ENCODE peak calls at places on chromosomes 11 and 22, in eight cellular contexts. A is body of pancreas; C is hepatocyte; L is pancreas; X is sigmoid colon; M is left lung; R is CD8-positive, alpha-beta memory T cell; I is HCT116. Y is an unnamed sample.

GRCh38 chr11:99934008-99934407 is 753.1 kb upstream of the ARHGAP42 start:
- DNase-seq in A (no peak), C (no peak), L (no peak), X (no peak), M (no peak), R (no peak), I (no peak), Y (no peak)

GRCh38 chr11:7019500-7020182 is 505 bp downstream of the ZNF214 start:
- DNase-seq in A (peak), C (peak), L (peak), X (peak), M (no peak), R (no peak), I (no peak), Y (no peak)

GRCh38 chr11:22342599-22343138 is 4.5 kb downstream of the SLC17A6 start:
- DNase-seq in A (no peak), C (no peak), L (no peak), X (no peak), M (no peak), R (no peak), I (no peak), Y (no peak)

GRCh38 chr11:72753341-72754148 is 1.3 kb upstream of the ARAP1 start:
- DNase-seq in A (no peak), C (no peak), L (no peak), X (no peak), M (no peak), R (no peak), I (no peak), Y (no peak)

GRCh38 chr11:47577460-47578041 is 1.2 kb downstream of the KBTBD4 start:
- DNase-seq in A (no peak), C (no peak), L (no peak), X (no peak), M (no peak), R (no peak), I (no peak), Y (no peak)

GRCh38 chr11:69362315-69362714 is 68.4 kb downstream of the MYEOV start:
- DNase-seq in A (no peak), C (no peak), L (no peak), X (no peak), M (no peak), R (no peak), I (no peak), Y (no peak)

GRCh38 chr11:103662880-103663279 is 373.6 kb upstream of the DDI1 start:
- DNase-seq in A (no peak), C (no peak), L (no peak), X (no peak), M (no peak), R (no peak), I (no peak), Y (no peak)

GRCh38 chr11:20310596-20311394 is 52.7 kb upstream of the HTATIP2 start:
- DNase-seq in A (no peak), C (no peak), L (no peak), X (no peak), M (no peak), R (no peak), I (no peak), Y (no peak)

GRCh38 chr22:46794491-46794890 is 32.0 kb downstream of the TBC1D22A start:
- DNase-seq in A (no peak), C (no peak), L (no peak), X (peak), M (no peak), R (no peak), I (no peak), Y (no peak)

GRCh38 chr11:111735262-111736116 is 30.7 kb downstream of the PPP2R1B start:
- DNase-seq in A (peak), C (peak), L (peak), X (peak), M (peak), R (no peak), I (no peak), Y (peak)

GRCh38 chr11:62273789-62274275 is 3.9 kb downstream of the SCGB2A2 start:
- DNase-seq in A (no peak), C (no peak), L (no peak), X (no peak), M (no peak), R (no peak), I (no peak), Y (no peak)

GRCh38 chr11:72576661-72577060 is 97.6 kb downstream of the PDE2A start:
- DNase-seq in A (no peak), C (no peak), L (no peak), X (no peak), M (no peak), R (no peak), I (no peak), Y (no peak)

GRCh38 chr11:133967599-133968238 is 11.0 kb upstream of the IGSF9B start:
- DNase-seq in A (no peak), C (no peak), L (no peak), X (no peak), M (no peak), R (peak), I (no peak), Y (no peak)

GRCh38 chr11:95571861-95572260 is 217.7 kb downstream of the FAM76B start:
- DNase-seq in A (no peak), C (no peak), L (no peak), X (no peak), M (no peak), R (no peak), I (no peak), Y (no peak)

GRCh38 chr11:13440100-13440855 is 22.7 kb downstream of the BTBD10 start:
- DNase-seq in A (peak), C (peak), L (peak), X (no peak), M (no peak), R (no peak), I (peak), Y (peak)

GRCh38 chr11:112881461-112881860 is 79.8 kb upstream of the NCAM1 start:
- DNase-seq in A (peak), C (peak), L (peak), X (peak), M (no peak), R (no peak), I (no peak), Y (no peak)

GRCh38 chr11:612961-613300 is 2.8 kb downstream of the IRF7 start:
- DNase-seq in A (no peak), C (no peak), L (no peak), X (no peak), M (no peak), R (no peak), I (no peak), Y (no peak)
- H3K27ac ChIP-seq in A (no peak), C (no peak), L (no peak), X (peak), M (no peak), R (peak), I (peak), Y (no peak)

GRCh38 chr22:45506961-45507360 is 4.3 kb downstream of the FBLN1 start:
- DNase-seq in A (no peak), C (no peak), L (no peak), X (no peak), M (no peak), R (no peak), I (no peak), Y (no peak)
- H3K27ac ChIP-seq in A (no peak), C (peak), L (no peak), X (peak), M (no peak), R (no peak), I (no peak), Y (no peak)

DNA sequence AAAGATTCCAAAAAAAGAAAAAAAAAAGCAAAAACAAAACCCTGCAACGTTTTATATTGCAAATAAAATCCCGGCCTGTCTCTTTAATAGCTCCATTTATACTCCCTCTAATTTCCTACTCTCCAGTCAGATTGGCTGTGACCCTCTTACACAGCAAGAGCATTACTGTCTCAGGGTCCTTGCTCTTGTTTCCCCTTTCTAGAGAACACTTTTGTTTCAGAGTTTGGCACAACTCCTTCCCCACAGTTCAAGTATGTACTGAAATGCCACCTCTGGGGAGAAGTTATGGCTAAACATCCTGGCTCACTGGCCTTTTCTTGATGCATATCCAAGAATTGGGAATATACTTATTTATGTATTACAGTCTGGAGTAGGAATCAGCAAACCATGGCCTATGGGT is 2.6 kb downstream of the CASP12 start:
- DNase-seq in A (no peak), C (no peak), L (no peak), X (no peak), M (no peak), R (no peak), I (no peak), Y (no peak)
- H3K27ac ChIP-seq in A (no peak), C (no peak), L (no peak), X (no peak), M (no peak), R (no peak), I (no peak), Y (no peak)

GRCh38 chr11:92697461-92698314 is 271.8 kb upstream of the MTNR1B start:
- DNase-seq in A (no peak), C (no peak), L (no peak), X (no peak), M (no peak), R (no peak), I (no peak), Y (no peak)
- H3K27ac ChIP-seq in A (no peak), C (no peak), L (no peak), X (peak), M (no peak), R (no peak), I (no peak), Y (no peak)

GRCh38 chr11:65862941-65863888 is 3.0 kb downstream of the MUS81 start:
- DNase-seq in A (peak), C (no peak), L (no peak), X (peak), M (no peak), R (no peak), I (no peak), Y (no peak)

GRCh38 chr11:65862191-65862735 is 2.0 kb downstream of the MUS81 start:
- DNase-seq in A (peak), C (no peak), L (no peak), X (peak), M (no peak), R (no peak), I (no peak), Y (no peak)

GRCh38 chr11:65861165-65861505 is 902 bp downstream of the MUS81 start:
- DNase-seq in A (peak), C (no peak), L (no peak), X (peak), M (no peak), R (no peak), I (no peak), Y (no peak)

GRCh38 chr11:65860278-65861164 is at the start of gene MUS81:
- DNase-seq in A (peak), C (peak), L (peak), X (peak), M (peak), R (peak), I (peak), Y (peak)

DNA sequence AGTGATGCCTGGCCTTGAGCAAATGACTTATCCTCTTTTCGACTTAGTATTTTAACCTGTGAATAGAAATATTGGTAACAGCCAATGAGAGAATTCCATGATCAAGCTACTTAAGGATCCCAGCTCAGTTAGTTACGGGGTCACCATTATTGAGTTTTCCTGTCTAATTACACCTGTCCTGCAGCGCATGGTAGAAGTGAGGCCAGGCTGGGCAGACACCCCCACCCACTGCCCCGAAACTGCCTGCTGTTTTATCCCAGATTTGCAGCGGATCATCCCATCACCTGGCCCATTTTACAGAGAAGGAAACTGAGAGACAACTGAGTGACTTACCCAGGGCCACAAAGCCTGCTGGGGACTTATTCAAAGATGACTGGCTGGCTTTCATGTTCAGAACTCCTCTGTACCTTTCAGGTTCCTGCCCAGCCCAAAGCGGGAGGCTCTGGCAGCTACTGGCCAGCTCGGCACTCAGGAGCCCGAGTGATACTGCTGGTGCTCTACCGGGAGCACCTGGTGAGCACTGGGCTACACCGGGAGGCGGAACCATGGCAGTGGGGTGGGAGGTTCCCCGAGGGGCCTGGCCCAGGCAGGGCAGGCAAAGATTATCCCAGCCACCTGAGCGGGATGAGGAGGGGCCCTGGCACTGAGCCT is 1.4 kb downstream of the MUS81 start:
- DNase-seq in A (no peak), C (no peak), L (no peak), X (peak), M (no peak), R (no peak), I (no peak), Y (no peak)
- H3K27ac ChIP-seq in A (no peak), C (peak), L (no peak), X (peak), M (no peak), R (peak), I (peak), Y (peak)

GRCh38 chr22:21815958-21816357 is 51.5 kb downstream of the MAPK1 start:
- DNase-seq in A (no peak), C (no peak), L (no peak), X (no peak), M (no peak), R (no peak), I (no peak), Y (no peak)

GRCh38 chr22:21818487-21819182 is 48.8 kb downstream of the MAPK1 start:
- DNase-seq in A (no peak), C (no peak), L (no peak), X (no peak), M (no peak), R (no peak), I (no peak), Y (no peak)

GRCh38 chr22:21815357-21815756 is 52.1 kb downstream of the MAPK1 start:
- DNase-seq in A (no peak), C (no peak), L (no peak), X (no peak), M (no peak), R (no peak), I (no peak), Y (no peak)

GRCh38 chr22:21816787-21817496 is 50.5 kb downstream of the MAPK1 start:
- DNase-seq in A (no peak), C (peak), L (peak), X (no peak), M (no peak), R (peak), I (no peak), Y (peak)

DNA sequence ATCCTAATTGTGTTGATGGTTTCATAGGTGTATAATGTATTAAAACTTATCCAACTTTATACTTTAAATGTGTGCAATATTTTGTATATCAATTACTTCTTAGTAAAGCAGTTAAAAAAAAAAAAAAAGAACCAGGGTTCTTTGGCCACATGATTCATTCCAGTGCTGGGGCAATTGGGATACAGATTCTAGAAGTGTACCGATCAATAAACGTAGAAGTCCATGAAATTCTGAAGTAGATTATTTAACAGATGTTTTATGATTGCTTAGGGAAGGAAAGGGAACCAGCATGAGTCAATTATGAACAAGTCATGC is 51.0 kb downstream of the MAPK1 start:
- DNase-seq in A (no peak), C (no peak), L (no peak), X (no peak), M (no peak), R (no peak), I (no peak), Y (no peak)
- H3K27ac ChIP-seq in A (peak), C (no peak), L (peak), X (no peak), M (peak), R (peak), I (no peak), Y (peak)

DNA sequence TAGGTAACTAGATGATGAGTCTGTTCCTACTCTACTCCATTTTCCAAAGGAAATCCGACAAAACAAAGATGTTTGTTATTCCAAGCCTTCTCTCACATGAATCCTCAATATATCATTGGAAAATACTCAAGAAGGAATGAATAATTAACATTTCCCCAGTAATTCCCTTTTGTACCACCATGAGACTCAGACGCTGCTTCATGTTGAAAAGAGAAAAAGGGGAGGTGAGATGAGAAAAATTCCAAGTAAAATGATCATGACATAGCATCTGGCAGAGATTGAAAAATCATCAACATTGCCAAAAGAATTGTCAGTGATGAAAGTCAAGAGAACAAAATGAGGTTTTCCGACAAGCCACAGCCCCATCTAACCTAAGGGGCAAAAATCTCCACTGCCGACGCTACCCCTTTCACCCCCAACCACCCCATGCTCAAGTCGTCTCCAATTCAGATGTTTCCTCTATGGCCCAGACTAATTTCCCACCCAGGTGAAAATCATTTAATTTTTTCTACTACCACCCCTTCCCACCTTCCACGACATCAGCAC is 1.3 kb downstream of the RAB6A start:
- DNase-seq in A (no peak), C (peak), L (no peak), X (no peak), M (no peak), R (no peak), I (no peak), Y (no peak)
- H3K27ac ChIP-seq in A (peak), C (peak), L (peak), X (peak), M (peak), R (peak), I (peak), Y (peak)

GRCh38 chr11:88355887-88356286 is 18.4 kb upstream of the CTSC start:
- DNase-seq in A (no peak), C (no peak), L (no peak), X (no peak), M (no peak), R (no peak), I (no peak), Y (no peak)

GRCh38 chr11:88354909-88355308 is 17.4 kb upstream of the CTSC start:
- DNase-seq in A (no peak), C (no peak), L (no peak), X (no peak), M (no peak), R (no peak), I (no peak), Y (no peak)

GRCh38 chr11:88357323-88358039 is 19.9 kb upstream of the CTSC start:
- DNase-seq in A (no peak), C (no peak), L (no peak), X (no peak), M (no peak), R (no peak), I (no peak), Y (no peak)

GRCh38 chr11:88359529-88359928 is 22.0 kb upstream of the CTSC start:
- DNase-seq in A (no peak), C (no peak), L (no peak), X (no peak), M (no peak), R (no peak), I (no peak), Y (no peak)

DNA sequence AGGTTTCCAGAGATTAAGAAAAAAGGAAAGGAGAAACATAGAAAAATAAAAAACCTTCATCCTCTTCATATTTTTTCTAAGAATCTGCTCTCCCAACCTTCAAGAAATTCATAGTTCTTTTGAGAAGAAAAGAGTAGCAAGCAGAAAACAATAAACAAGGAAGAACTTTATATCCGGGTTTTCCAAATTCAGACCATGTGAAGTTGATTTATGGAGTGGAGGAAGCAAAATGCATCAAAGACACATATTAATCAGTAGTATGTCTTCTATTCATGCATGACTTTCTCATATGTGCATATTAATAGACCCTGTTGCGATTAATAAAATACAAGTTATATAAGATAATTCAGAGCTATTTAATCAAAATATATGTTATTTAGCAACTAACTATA is 20.5 kb upstream of the CTSC start:
- DNase-seq in A (no peak), C (no peak), L (no peak), X (no peak), M (no peak), R (no peak), I (no peak), Y (no peak)
- H3K27ac ChIP-seq in A (no peak), C (no peak), L (no peak), X (no peak), M (no peak), R (peak), I (no peak), Y (no peak)